ENCODE peak calls at places on chromosomes 5 and 9, in four cellular contexts. U, M, P and J are unnamed samples.

GRCh38 chr9:6645153-6646027 is at the start of gene GLDC:
- DNase-seq in U (peak), P (peak), M (peak), J (peak)

GRCh38 chr9:86765736-86766410 is 181.4 kb downstream of the GAS1 start:
- DNase-seq in P (no peak), U (no peak), M (no peak), J (no peak)

GRCh38 chr5:122392844-122393243 is 80.8 kb downstream of the SNCAIP start:
- DNase-seq in U (no peak), P (no peak), M (no peak), J (no peak)

GRCh38 chr9:114212841-114213240 is 57.5 kb downstream of the COL27A1 start:
- DNase-seq in P (no peak), U (no peak), M (no peak), J (no peak)

GRCh38 chr5:38994329-38994927 is 79.8 kb downstream of the RICTOR start:
- DNase-seq in P (no peak), M (no peak), U (no peak), J (peak)

GRCh38 chr5:35926389-35927051 is 11.9 kb downstream of the CAPSL start:
- DNase-seq in M (no peak), P (no peak), U (peak), J (peak)

GRCh38 chr5:154406231-154406630 is 39.6 kb upstream of the SAP30L start:
- DNase-seq in P (no peak), M (no peak), U (no peak), J (no peak)

GRCh38 chr9:13513710-13514444 is 234.4 kb upstream of the MPDZ start:
- DNase-seq in U (peak), P (peak), M (no peak), J (no peak)

GRCh38 chr9:105259731-105260612 is 15.5 kb downstream of the SLC44A1 start:
- DNase-seq in P (no peak), U (no peak), M (peak), J (no peak)

GRCh38 chr5:9042241-9042640 is 503.6 kb downstream of the SEMA5A start:
- DNase-seq in M (no peak), P (no peak), U (no peak), J (no peak)
- TF ChIP-seq CTCF in M (no peak), P (no peak), U (no peak), J (no peak)

GRCh38 chr5:97726106-97726505 is 543.1 kb upstream of the RIOK2 start:
- DNase-seq in U (no peak), M (no peak), P (no peak), J (no peak)
- TF ChIP-seq CTCF in U (no peak), M (no peak), P (no peak), J (no peak)

DNA sequence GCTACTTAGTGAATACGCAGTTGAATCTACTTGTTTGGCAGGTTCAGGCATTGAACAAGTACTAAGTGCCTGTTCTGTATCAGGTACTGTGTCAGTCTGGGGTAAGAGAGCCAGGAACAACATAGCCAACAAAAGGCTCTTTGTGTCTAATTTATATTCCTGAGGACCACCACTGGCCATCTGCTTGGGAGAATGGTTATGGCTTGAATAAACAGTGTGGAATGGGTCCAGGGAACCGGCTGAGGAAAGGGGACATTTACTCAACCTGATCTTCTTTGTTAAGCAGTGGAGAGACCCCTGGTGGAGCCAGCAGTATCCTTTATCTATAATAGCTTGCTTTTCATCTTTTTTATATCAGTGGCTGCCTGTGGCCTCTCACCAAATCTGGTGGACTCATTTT is 38.6 kb downstream of the EXOSC2 start:
- DNase-seq in M (no peak), U (no peak), P (no peak), J (no peak)
- TF ChIP-seq CTCF in M (no peak), U (no peak), P (no peak), J (no peak)

GRCh38 chr5:150256416-150257064 is 33.0 kb downstream of the CAMK2A start:
- DNase-seq in U (peak), M (no peak), P (no peak), J (peak)
- TF ChIP-seq CTCF in U (peak), M (peak), P (no peak), J (no peak)

DNA sequence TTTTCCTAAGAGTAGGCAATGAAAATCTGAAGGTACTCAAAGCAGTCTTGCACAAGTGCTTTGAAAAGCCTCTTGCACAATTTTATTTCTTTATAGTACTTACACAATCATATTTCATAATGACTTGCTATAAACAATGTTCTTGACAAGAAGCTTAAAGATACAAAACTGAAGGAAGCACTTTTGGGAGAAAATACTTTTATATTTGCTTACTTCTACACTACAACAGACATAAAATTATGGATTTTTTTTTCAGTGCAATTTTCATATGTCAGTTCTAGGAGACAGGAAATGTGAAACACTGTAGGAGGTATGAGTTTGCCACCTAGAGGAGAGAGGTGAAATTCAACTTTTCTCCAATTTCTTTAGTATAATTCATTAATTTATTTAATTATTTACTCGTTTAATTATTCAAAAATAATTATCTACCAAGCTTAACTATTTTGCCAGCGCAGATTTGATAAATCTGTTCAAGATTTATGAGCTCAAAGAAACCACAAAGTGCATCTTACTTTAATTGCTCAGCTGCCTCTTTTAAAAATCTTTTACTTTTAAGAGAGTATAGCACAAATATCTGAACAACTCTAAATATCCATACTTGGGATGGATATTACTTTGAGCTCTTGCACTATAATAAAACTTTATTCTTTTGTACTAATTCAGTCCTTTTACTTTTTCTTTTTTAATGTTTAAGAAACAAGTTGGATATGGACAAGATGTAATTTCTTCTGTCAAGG is 29.0 kb upstream of the CDKN2B start:
- DNase-seq in M (no peak), U (no peak), P (no peak), J (no peak)
- TF ChIP-seq CTCF in M (peak), U (peak), P (peak), J (peak)

DNA sequence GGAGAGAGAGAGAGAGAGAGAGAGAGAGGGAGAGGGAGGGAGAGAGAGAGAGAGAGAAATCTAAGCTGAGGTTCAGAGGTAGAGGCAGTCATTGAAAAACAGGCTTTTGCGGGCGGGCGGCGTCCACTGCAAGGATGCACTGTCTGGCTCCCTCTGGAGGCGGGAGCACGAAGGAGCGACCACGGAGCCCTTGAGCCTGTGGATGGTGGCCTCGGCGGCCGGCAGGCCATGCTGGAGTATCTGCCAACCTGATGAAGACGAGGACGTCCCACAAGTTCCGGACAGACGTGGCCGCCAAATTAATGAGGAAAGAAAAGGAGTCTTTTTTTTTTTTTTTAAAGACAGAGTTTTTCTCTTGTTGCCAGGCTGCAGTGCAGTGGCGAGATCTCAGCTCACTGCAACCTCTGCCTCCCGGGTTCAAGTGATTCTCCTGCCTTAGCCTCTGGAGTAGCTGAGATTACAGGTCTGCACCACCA is 2.2 kb upstream of the CCDC125 start:
- DNase-seq in M (peak), P (peak), U (peak), J (peak)
- TF ChIP-seq CTCF in M (peak), P (peak), U (peak), J (no peak)

DNA sequence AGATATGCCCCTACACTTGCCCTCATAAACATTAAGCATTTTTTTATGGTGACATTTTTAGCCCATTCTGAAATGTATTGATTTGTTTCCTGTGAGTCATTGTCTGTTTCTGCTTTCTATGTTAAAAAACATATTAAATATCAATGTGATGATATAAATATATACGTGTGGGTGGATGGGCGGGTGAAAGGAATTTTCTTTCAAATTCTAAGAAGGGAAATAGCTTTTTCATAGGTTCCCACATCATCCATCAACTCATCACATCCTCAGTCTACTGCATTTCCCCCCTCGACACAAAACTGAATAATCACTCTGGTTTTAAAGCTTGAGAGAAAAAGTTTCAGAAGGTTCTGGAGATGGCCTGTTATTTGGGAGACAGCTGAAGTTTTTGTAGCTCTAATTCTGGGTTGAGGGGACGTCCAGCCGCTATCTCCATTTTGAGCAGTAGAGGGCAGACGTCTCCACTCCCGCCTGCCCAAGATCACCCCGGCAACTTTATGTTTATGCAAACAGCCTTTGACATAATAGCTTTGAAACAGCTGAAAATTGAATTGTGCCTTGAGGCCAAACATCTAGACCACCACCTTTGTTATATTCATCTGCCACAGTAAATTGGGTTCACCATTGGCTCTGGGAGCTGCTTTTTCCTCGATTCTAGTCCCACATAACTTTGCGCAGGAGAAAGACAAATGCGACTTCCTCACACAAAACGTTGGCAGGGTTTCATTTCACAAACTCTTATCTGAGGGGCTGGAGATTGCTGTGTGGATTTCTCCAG is 216.2 kb upstream of the CLINT1 start:
- DNase-seq in U (peak), M (peak), P (peak), J (peak)
- TF ChIP-seq CTCF in U (peak), M (peak), P (peak), J (peak)

GRCh38 chr9:16131269-16131668 is 578.4 kb downstream of the CCDC171 start:
- DNase-seq in U (no peak), P (no peak), M (no peak), J (peak)
- TF ChIP-seq CTCF in U (no peak), P (no peak), M (no peak), J (no peak)

GRCh38 chr9:25960235-25960634 is 282.0 kb upstream of the TUSC1 start:
- DNase-seq in P (no peak), U (no peak), M (no peak), J (no peak)

GRCh38 chr9:25964239-25964638 is 286.0 kb upstream of the TUSC1 start:
- DNase-seq in P (no peak), M (no peak), U (peak), J (peak)
- TF ChIP-seq CTCF in P (no peak), M (peak), U (peak), J (peak)